ENCODE peak calls at places on chromosomes 7 and 10, in ten cellular contexts. Z, U, K, S, L, W, E, T, H and O are unnamed samples.

GRCh38 chr10:64430690-64431323 is 909.6 kb downstream of the REEP3 start:
- DNase-seq in L (no peak), K (peak), T (no peak), W (no peak), S (no peak), H (no peak), Z (no peak), U (no peak), E (peak), O (no peak)

GRCh38 chr7:2106920-2107319 is 125.8 kb downstream of the MAD1L1 start:
- DNase-seq in E (no peak), L (no peak), K (no peak), S (peak), W (no peak), Z (no peak), U (no peak), H (peak), T (no peak), O (peak)

GRCh38 chr10:35705671-35706070 is 63.6 kb upstream of the FZD8 start:
- DNase-seq in T (no peak), L (no peak), Z (no peak), E (no peak), S (no peak), U (no peak), H (no peak), K (no peak), W (no peak), O (no peak)

GRCh38 chr10:89213191-89213808 is 6.2 kb upstream of the CH25H start:
- DNase-seq in Z (no peak), W (no peak), L (no peak), E (no peak), K (no peak), U (no peak), S (peak), T (no peak), H (no peak), O (no peak)

GRCh38 chr7:137006293-137006692 is 137.8 kb downstream of the CHRM2 start:
- DNase-seq in U (no peak), H (no peak), E (no peak), K (no peak), L (peak), W (no peak), T (no peak), Z (no peak), S (peak), O (no peak)

GRCh38 chr10:13784067-13784466 is 197.3 kb downstream of the PRPF18 start:
- DNase-seq in E (peak), W (no peak), Z (no peak), H (no peak), L (no peak), T (no peak), K (no peak), S (peak), U (no peak), O (no peak)

GRCh38 chr7:45026984-45027773 is 27.2 kb downstream of the CCM2 start:
- DNase-seq in S (peak), H (no peak), L (no peak), E (no peak), U (peak), T (no peak), K (no peak), W (no peak), Z (no peak), O (no peak)

GRCh38 chr10:129919358-129919757 is 44.7 kb downstream of the EBF3 start:
- DNase-seq in H (peak), S (no peak), K (no peak), W (peak), T (no peak), L (no peak), Z (peak), U (no peak), E (no peak), O (no peak)

GRCh38 chr7:55432937-55433784 is 68.0 kb downstream of the LANCL2 start:
- DNase-seq in S (peak), L (no peak), E (no peak), W (no peak), K (no peak), T (no peak), U (no peak), H (no peak), Z (no peak), O (no peak)

GRCh38 chr7:75870557-75870956 is 8.3 kb upstream of the RHBDD2 start:
- DNase-seq in L (no peak), W (no peak), E (no peak), Z (no peak), T (no peak), U (no peak), K (no peak), S (no peak), H (no peak), O (no peak)

GRCh38 chr10:6498771-6499170 is 81.3 kb downstream of the PRKCQ start:
- DNase-seq in Z (no peak), K (no peak), L (no peak), E (no peak), W (no peak), S (no peak), U (no peak), T (no peak), H (no peak), O (no peak)

GRCh38 chr10:12252882-12253546 is 57.0 kb downstream of the CDC123 start:
- DNase-seq in W (no peak), K (peak), U (no peak), S (peak), E (peak), L (no peak), Z (no peak), H (no peak), T (no peak), O (peak)

GRCh38 chr10:19876570-19876969 is 60.3 kb downstream of the PLXDC2 start:
- DNase-seq in K (no peak), W (no peak), E (no peak), S (no peak), U (no peak), H (no peak), L (no peak), T (no peak), Z (no peak), O (no peak)

GRCh38 chr10:113027574-113028392 is 77.7 kb downstream of the TCF7L2 start:
- DNase-seq in T (no peak), E (no peak), U (no peak), L (no peak), Z (peak), S (no peak), K (no peak), W (no peak), H (no peak), O (no peak)

GRCh38 chr7:38550881-38551280 is 80.3 kb downstream of the AMPH start:
- DNase-seq in T (no peak), H (no peak), E (no peak), S (no peak), W (no peak), Z (no peak), K (no peak), U (no peak), L (no peak), O (no peak)

GRCh38 chr7:134792968-134793367 is 13.5 kb downstream of the CALD1 start:
- DNase-seq in S (peak), H (peak), W (no peak), Z (no peak), U (no peak), E (no peak), K (no peak), T (no peak), L (peak), O (no peak)

GRCh38 chr7:155219947-155220769 is 77.5 kb upstream of the INSIG1 start:
- DNase-seq in K (no peak), S (no peak), Z (peak), E (no peak), U (no peak), T (no peak), L (no peak), H (no peak), W (no peak), O (no peak)

GRCh38 chr10:95818663-95819062 is 62.7 kb downstream of the ENTPD1 start:
- DNase-seq in U (no peak), W (no peak), E (no peak), L (peak), H (no peak), Z (no peak), S (peak), T (no peak), K (no peak), O (no peak)

GRCh38 chr10:109773818-109774440 is 149.4 kb downstream of the XPNPEP1 start:
- DNase-seq in K (no peak), Z (no peak), E (no peak), W (no peak), H (no peak), T (no peak), L (peak), S (peak), U (no peak), O (no peak)

GRCh38 chr7:121394709-121395140 is 1.4 kb downstream of the FAM3C start:
- DNase-seq in W (no peak), U (no peak), K (no peak), T (no peak), L (no peak), Z (no peak), S (no peak), E (no peak), H (no peak), O (no peak)

GRCh38 chr10:121596668-121597503 is 1.4 kb downstream of the FGFR2 start:
- DNase-seq in U (no peak), W (peak), Z (peak), E (peak), L (no peak), H (no peak), K (peak), T (no peak), S (no peak), O (peak)

GRCh38 chr7:5406957-5407930 is 16.4 kb downstream of the TNRC18 start:
- DNase-seq in L (no peak), E (no peak), H (no peak), K (peak), S (no peak), T (no peak), U (no peak), Z (no peak), W (no peak), O (no peak)

GRCh38 chr7:156582591-156583123 is 57.9 kb upstream of the RNF32 start:
- DNase-seq in U (no peak), E (no peak), H (no peak), W (no peak), Z (no peak), T (no peak), S (no peak), L (no peak), K (no peak), O (no peak)

GRCh38 chr7:151689196-151689971 is 169.7 kb upstream of the RHEB start:
- DNase-seq in S (no peak), T (peak), Z (no peak), H (peak), K (no peak), W (peak), U (no peak), E (no peak), L (no peak), O (peak)

GRCh38 chr7:84508569-84508968 is 314.0 kb upstream of the SEMA3A start:
- DNase-seq in E (no peak), H (no peak), W (no peak), U (no peak), K (no peak), S (no peak), Z (no peak), T (no peak), L (no peak), O (no peak)

GRCh38 chr7:28239823-28240204 is 59.2 kb upstream of the JAZF1 start:
- DNase-seq in W (no peak), U (peak), E (no peak), T (no peak), L (no peak), Z (no peak), K (no peak), H (no peak), S (no peak), O (no peak)

GRCh38 chr7:78248867-78249266 is 450.3 kb downstream of the PHTF2 start:
- DNase-seq in S (no peak), U (no peak), Z (no peak), E (no peak), H (no peak), K (no peak), W (no peak), T (no peak), L (no peak), O (no peak)

GRCh38 chr10:104966563-104967280 is 325.6 kb downstream of the SORCS3 start:
- DNase-seq in K (no peak), T (no peak), L (no peak), W (no peak), U (no peak), E (no peak), Z (no peak), H (no peak), S (no peak), O (no peak)

GRCh38 chr7:33038639-33039038 is 23.9 kb downstream of the NT5C3A start:
- DNase-seq in Z (no peak), E (no peak), K (no peak), H (no peak), S (no peak), W (no peak), U (no peak), L (no peak), T (no peak), O (no peak)

GRCh38 chr10:96618648-96619047 is 31.8 kb upstream of the TM9SF3 start:
- DNase-seq in U (no peak), W (no peak), Z (peak), L (no peak), T (no peak), E (no peak), K (no peak), S (no peak), H (peak), O (no peak)

GRCh38 chr10:73768881-73769280 is 13.0 kb upstream of the CHCHD1 start:
- DNase-seq in U (no peak), K (peak), H (no peak), T (no peak), W (no peak), S (no peak), L (no peak), E (no peak), Z (peak), O (no peak)

GRCh38 chr10:61939575-61940301 is 38.2 kb downstream of the ARID5B start:
- DNase-seq in L (peak), U (no peak), E (no peak), S (peak), K (no peak), H (no peak), Z (no peak), W (no peak), T (no peak), O (no peak)

GRCh38 chr10:63699785-63700184 is 178.6 kb downstream of the REEP3 start:
- DNase-seq in L (no peak), K (no peak), Z (no peak), U (no peak), S (peak), W (no peak), T (no peak), E (no peak), H (peak), O (no peak)

GRCh38 chr10:123563994-123564393 is 102.2 kb upstream of the GPR26 start:
- DNase-seq in H (no peak), T (no peak), L (no peak), U (no peak), Z (peak), S (no peak), E (no peak), K (no peak), W (no peak), O (no peak)

GRCh38 chr10:49089789-49090595 is 25.3 kb downstream of the VSTM4 start:
- DNase-seq in K (no peak), U (no peak), S (peak), Z (no peak), E (no peak), L (no peak), H (no peak), T (no peak), W (no peak), O (peak)

GRCh38 chr7:107138696-107139420 is 29.9 kb upstream of the HBP1 start:
- DNase-seq in U (no peak), K (no peak), L (no peak), T (no peak), W (no peak), Z (no peak), S (peak), E (no peak), H (no peak), O (no peak)

GRCh38 chr7:144842377-144842851 is 6.6 kb upstream of the TPK1 start:
- DNase-seq in Z (peak), U (no peak), S (no peak), K (no peak), W (no peak), T (peak), H (no peak), L (no peak), E (no peak), O (peak)

GRCh38 chr10:1299041-1299726 is 243.0 kb downstream of the WDR37 start:
- DNase-seq in Z (no peak), E (no peak), L (no peak), K (no peak), H (no peak), S (no peak), U (no peak), W (no peak), T (no peak), O (peak)

GRCh38 chr10:27759483-27760281 is 14.1 kb upstream of the MKX start:
- DNase-seq in T (no peak), S (no peak), U (no peak), W (no peak), Z (no peak), L (no peak), K (no peak), E (peak), H (no peak), O (no peak)
- TF ChIP-seq CTCF in T (no peak), S (peak), U (no peak), W (no peak), Z (no peak), L (peak), K (no peak), E (no peak), H (no peak), O (no peak)

GRCh38 chr10:91090761-91091529 is 129.5 kb upstream of the PCGF5 start:
- DNase-seq in K (no peak), E (no peak), H (no peak), T (no peak), Z (no peak), S (no peak), L (peak), U (no peak), W (no peak), O (no peak)
- TF ChIP-seq CTCF in K (no peak), E (no peak), H (no peak), T (no peak), Z (no peak), S (peak), L (peak), U (peak), W (no peak), O (no peak)

DNA sequence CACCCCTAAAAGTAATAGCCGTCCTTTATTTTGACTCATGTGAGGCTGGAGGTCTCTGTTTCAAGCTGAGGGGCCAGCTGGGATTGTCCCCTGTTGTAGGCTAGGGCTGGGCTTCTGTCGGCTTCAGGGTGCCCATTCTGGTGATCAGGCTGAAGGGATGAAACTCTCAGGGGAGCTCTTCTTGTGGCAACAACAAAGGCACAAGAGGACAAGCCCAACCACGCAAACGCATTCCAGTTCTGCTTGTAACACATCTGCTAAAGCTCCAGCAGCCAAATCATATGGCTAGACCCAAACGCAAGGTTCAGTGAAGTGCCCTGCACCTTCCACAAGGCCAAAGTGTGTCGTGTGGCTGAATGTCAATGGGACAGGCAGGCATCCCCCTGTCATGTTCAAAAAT is 405.7 kb downstream of the INHBA start:
- DNase-seq in T (no peak), Z (no peak), W (no peak), U (no peak), E (no peak), L (no peak), H (no peak), K (no peak), S (no peak), O (no peak)
- TF ChIP-seq CTCF in T (no peak), Z (no peak), W (no peak), U (no peak), E (no peak), L (no peak), H (no peak), K (no peak), S (no peak), O (no peak)

GRCh38 chr10:92688927-92689662 is 660 bp upstream of the HHEX start:
- DNase-seq in Z (peak), L (no peak), S (peak), T (no peak), E (peak), H (peak), U (peak), K (peak), W (no peak), O (no peak)
- TF ChIP-seq CTCF in Z (no peak), L (no peak), S (no peak), T (no peak), E (no peak), H (no peak), U (peak), K (no peak), W (no peak), O (no peak)

GRCh38 chr10:15743443-15743842 is 23.7 kb upstream of the ITGA8 start:
- DNase-seq in Z (no peak), T (no peak), E (no peak), L (no peak), W (no peak), U (no peak), S (no peak), H (no peak), K (no peak), O (no peak)
- TF ChIP-seq CTCF in Z (no peak), T (no peak), E (no peak), L (no peak), W (no peak), U (no peak), S (no peak), H (no peak), K (no peak), O (no peak)

DNA sequence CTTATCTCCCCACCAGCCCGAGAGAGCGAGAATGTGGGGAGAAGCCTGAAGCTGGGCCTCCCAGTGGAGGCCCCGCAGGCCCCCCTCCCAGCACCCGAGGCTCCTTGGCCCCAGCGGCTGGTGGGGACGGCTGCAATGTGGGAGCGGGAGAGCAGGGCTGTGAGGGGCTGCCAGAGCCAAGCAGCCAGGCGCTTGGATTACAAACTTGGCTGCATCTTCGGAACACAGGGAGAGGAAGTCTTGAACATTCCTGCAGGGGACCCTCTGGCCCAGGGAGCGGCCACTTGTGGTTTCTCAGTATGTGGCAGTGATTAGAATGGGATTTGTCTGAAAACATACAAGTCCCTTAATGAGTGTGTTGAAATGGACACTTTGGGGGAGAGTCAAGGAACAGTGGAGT is 23.2 kb downstream of the ELN start:
- DNase-seq in H (peak), S (no peak), K (no peak), L (no peak), E (no peak), T (peak), W (no peak), U (no peak), Z (no peak), O (no peak)
- TF ChIP-seq CTCF in H (no peak), S (no peak), K (no peak), L (no peak), E (no peak), T (no peak), W (no peak), U (no peak), Z (no peak), O (no peak)